ENCODE peak calls at places on chromosome 6, in seven cellular contexts. N is H1, K is mesenchymal stem cell, X is mesendoderm, Z is IMR-90, A is trophoblast cell, H is H9. E is an unnamed sample.

GRCh38 chr6:71047401-71047800 is 90.5 kb upstream of the B3GAT2 start:
- DNase-seq in N (no peak), K (no peak), X (no peak), Z (no peak), A (no peak), H (no peak), E (no peak)

GRCh38 chr6:19771753-19772336 is 65.3 kb upstream of the ID4 start:
- DNase-seq in N (no peak), K (no peak), X (no peak), Z (peak; percentile 64), A (peak; percentile 31), H (no peak), E (no peak)

GRCh38 chr6:148293181-148293995 is 49.2 kb upstream of the SASH1 start:
- DNase-seq in N (no peak), K (no peak), X (no peak), Z (peak; percentile 26), A (no peak), H (no peak), E (no peak)

GRCh38 chr6:81865712-81866111 is 113.2 kb upstream of the TENT5A start:
- DNase-seq in N (no peak), K (peak; percentile 88), X (peak; percentile 24), Z (peak; percentile 92), A (no peak), H (no peak), E (no peak)

GRCh38 chr6:44708208-44708607 is 320.7 kb downstream of the CDC5L start:
- DNase-seq in N (no peak), K (no peak), X (no peak), Z (no peak), A (no peak), H (no peak), E (no peak)

GRCh38 chr6:122645256-122645655 is 35.1 kb downstream of the PKIB start:
- DNase-seq in N (no peak), K (no peak), X (peak; percentile 78), Z (no peak), A (no peak), H (no peak), E (no peak)

GRCh38 chr6:41587223-41587879 is 41.2 kb downstream of the FOXP4 start:
- DNase-seq in N (no peak), K (no peak), X (no peak), Z (no peak), A (no peak), H (no peak), E (no peak)

GRCh38 chr6:134480593-134480992 is 162.7 kb upstream of the SGK1 start:
- DNase-seq in N (no peak), K (no peak), X (no peak), Z (peak; percentile 51), A (no peak), H (no peak), E (no peak)

GRCh38 chr6:331622-332521 is 39.6 kb downstream of the DUSP22 start:
- DNase-seq in N (no peak), K (no peak), X (no peak), Z (no peak), A (no peak), H (no peak), E (no peak)

GRCh38 chr6:134663800-134664535 is 285.9 kb downstream of the ALDH8A1 start:
- DNase-seq in N (no peak), K (peak; percentile 40), X (no peak), Z (peak; percentile 82), A (peak; percentile 51), H (no peak), E (no peak)

GRCh38 chr6:144886682-144887081 is 601.5 kb downstream of the UTRN start:
- DNase-seq in N (no peak), K (no peak), X (peak; percentile 44), Z (no peak), A (no peak), H (no peak), E (no peak)

GRCh38 chr6:150683320-150683719 is 83.6 kb downstream of the PLEKHG1 start:
- DNase-seq in N (no peak), K (no peak), X (no peak), Z (no peak), A (no peak), H (no peak), E (no peak)

GRCh38 chr6:51049983-51050877 is 231.6 kb downstream of the TFAP2B start:
- DNase-seq in N (no peak), K (no peak), X (no peak), Z (no peak), A (no peak), H (no peak), E (peak; percentile 1)

GRCh38 chr6:134317471-134318131 is at the start of gene SGK1:
- DNase-seq in N (peak; percentile 66), K (peak; percentile 48), X (peak; percentile 62), Z (peak; percentile 49), A (no peak), H (peak; percentile 65), E (peak; percentile 30)

GRCh38 chr6:135116566-135116965 is 61.9 kb upstream of the HBS1L start:
- DNase-seq in N (no peak), K (no peak), X (no peak), Z (no peak), A (no peak), H (no peak), E (no peak)

GRCh38 chr6:15473174-15473573 is 189.7 kb downstream of the DTNBP1 start:
- DNase-seq in N (no peak), K (no peak), X (no peak), Z (no peak), A (no peak), H (no peak), E (no peak)

GRCh38 chr6:50913105-50913770 is 94.6 kb downstream of the TFAP2B start:
- DNase-seq in N (no peak), K (no peak), X (no peak), Z (no peak), A (no peak), H (no peak), E (no peak)

GRCh38 chr6:132298344-132298949 is 102.8 kb downstream of the MOXD1 start:
- DNase-seq in N (peak; percentile 53), K (peak; percentile 56), X (peak; percentile 62), Z (peak; percentile 62), A (peak; percentile 37), H (peak; percentile 33), E (no peak)

GRCh38 chr6:166007349-166008263 is 160.0 kb downstream of the TBXT start:
- DNase-seq in N (no peak), K (peak; percentile 70), X (no peak), Z (peak; percentile 88), A (no peak), H (no peak), E (no peak)

GRCh38 chr6:110557226-110557625 is 80.8 kb upstream of the SLC22A16 start:
- DNase-seq in N (no peak), K (no peak), X (no peak), Z (no peak), A (peak; percentile 36), H (no peak), E (no peak)

GRCh38 chr6:161613711-161614110 is 339.9 kb upstream of the AGPAT4 start:
- DNase-seq in N (no peak), K (no peak), X (no peak), Z (no peak), A (no peak), H (no peak), E (no peak)

GRCh38 chr6:149049230-149049629 is 268.3 kb upstream of the TAB2 start:
- DNase-seq in N (no peak), K (no peak), X (no peak), Z (peak; percentile 41), A (no peak), H (no peak), E (no peak)

GRCh38 chr6:54515013-54515412 is 206.8 kb downstream of the TINAG start:
- DNase-seq in N (no peak), K (no peak), X (no peak), Z (peak; percentile 2), A (no peak), H (no peak), E (no peak)

GRCh38 chr6:18387061-18387721 is at the start of gene RNF144B:
- DNase-seq in N (peak; percentile 82), K (peak; percentile 72), X (peak; percentile 90), Z (peak; percentile 61), A (peak; percentile 90), H (peak; percentile 94), E (peak; percentile 65)

GRCh38 chr6:113909224-113909856 is 52.2 kb downstream of the MARCKS start:
- DNase-seq in N (no peak), K (peak; percentile 68), X (peak; percentile 71), Z (peak; percentile 79), A (no peak), H (no peak), E (peak; percentile 72)

GRCh38 chr6:105932440-105932839 is 153.7 kb upstream of the PRDM1 start:
- DNase-seq in N (no peak), K (no peak), X (no peak), Z (peak; percentile 61), A (no peak), H (no peak), E (no peak)
- H4K8ac ChIP-seq in N (no peak overlapping the region), K (no peak overlapping the region), X (no peak overlapping the region), Z (no peak overlapping the region), A (no peak overlapping the region), H (no peak overlapping the region), E (no peak overlapping the region)

DNA sequence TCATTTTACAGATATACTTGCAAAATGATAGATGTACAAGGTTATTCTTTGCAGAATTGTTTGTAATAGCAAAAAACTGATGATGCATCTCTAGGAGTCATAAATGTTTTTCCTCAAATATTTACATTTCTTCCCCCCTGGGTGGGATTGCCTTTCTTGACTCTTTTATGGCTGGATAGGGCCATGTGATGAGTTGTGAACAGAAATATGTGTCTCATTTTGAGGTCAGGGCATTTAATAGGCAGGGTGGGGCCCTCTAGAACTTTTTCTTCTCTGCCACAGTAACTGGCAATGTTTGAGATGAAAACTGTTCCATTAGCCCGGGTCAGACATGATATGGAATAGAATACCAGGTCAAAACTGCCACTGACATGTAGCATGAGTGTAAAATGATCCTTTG is 159.5 kb upstream of the SYNCRIP start:
- DNase-seq in N (no peak), K (no peak), X (no peak), Z (no peak), A (no peak), H (no peak), E (no peak)
- H3K23ac ChIP-seq in N (no peak overlapping the region), K (no peak overlapping the region), X (no peak overlapping the region), Z (no peak overlapping the region), A (no peak overlapping the region), H (no peak overlapping the region), E (no peak overlapping the region)

DNA sequence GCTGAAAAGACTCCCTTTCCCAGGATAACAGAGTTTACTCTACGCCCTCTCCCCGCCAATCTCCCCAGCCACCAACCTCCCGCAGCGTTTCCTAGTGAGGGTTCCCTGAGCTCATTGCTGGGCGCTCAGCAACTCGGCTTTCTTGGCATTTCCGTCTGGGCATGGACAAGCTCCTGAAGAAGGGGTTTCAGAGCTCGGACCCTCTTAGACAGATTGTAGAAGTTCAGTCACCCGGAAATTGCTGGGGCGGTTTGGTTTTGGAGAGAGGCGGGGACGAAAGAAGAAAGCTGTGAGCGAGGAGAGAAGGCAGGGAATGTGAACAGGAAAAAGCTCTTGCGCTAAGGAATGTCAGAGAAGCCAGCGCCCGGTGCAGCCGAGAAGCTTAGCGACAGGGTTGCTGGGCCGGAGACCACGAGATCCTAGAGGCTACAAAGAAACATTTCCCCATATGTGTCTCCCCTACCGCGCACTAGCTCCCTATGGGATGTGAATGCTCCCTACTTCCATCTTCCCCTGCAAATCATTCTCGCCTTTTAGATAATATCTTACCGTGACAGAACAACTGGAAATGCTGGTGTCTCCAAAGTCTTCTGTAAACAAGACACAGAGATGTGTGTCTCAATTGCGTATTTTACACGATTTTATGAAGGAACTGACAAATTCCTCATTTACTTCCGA is 15.8 kb downstream of the POM121L2 start:
- DNase-seq in N (peak; percentile 69), K (peak; percentile 61), X (peak; percentile 92), Z (peak; percentile 41), A (peak; percentile 33), H (peak; percentile 85), E (no peak)
- H3K27me3 ChIP-seq in N (peaks cover 11% of the 10 kb centered on the region), K (peaks cover 22% of the 10 kb centered on the region), X (no peaks in the 10 kb centered on the region), Z (peaks cover 2% of the 10 kb centered on the region), A (no peaks in the 10 kb centered on the region), H (no peaks in the 10 kb centered on the region), E (peaks cover 62% of the 10 kb centered on the region)

GRCh38 chr6:11865926-11866325 is 87.3 kb upstream of the ADTRP start:
- DNase-seq in N (no peak), K (peak; percentile 31), X (no peak), Z (peak; percentile 74), A (no peak), H (no peak), E (no peak)
- H4K8ac ChIP-seq in N (no peak overlapping the region), K (no peak overlapping the region), X (no peak overlapping the region), Z (peak overlapping the region; percentile 38), A (no peak overlapping the region), H (no peak overlapping the region), E (no peak overlapping the region)